ENCODE peak calls at places on chromosomes 11 and 22, in six cellular contexts. G is NCI-H748 treated with DMSO at 0.1 percent for 48 hours, S is HCEC 1CT, Y is T-helper 9 cell, N is adrenal gland, H is foreskin melanocyte. K is an unnamed sample.

GRCh38 chr11:99080154-99080553 is 59.4 kb downstream of the CNTN5 start:
- DNase-seq in Y (no peak), H (no peak), G (no peak), N (no peak), S (no peak), K (no peak)

GRCh38 chr11:71936825-71937224 is 8.0 kb downstream of the RNF121 start:
- DNase-seq in G (no peak), H (no peak), Y (no peak), N (no peak), S (peak), K (no peak)

GRCh38 chr11:46582588-46582987 is 11.2 kb downstream of the AMBRA1 start:
- DNase-seq in H (no peak), Y (no peak), S (no peak), N (no peak), G (no peak), K (no peak)

GRCh38 chr22:26431151-26431995 is 2.3 kb downstream of the ASPHD2 start:
- DNase-seq in H (no peak), N (no peak), Y (no peak), S (no peak), G (no peak), K (peak)

GRCh38 chr11:70569173-70569890 is 171.0 kb downstream of the CTTN start:
- DNase-seq in G (no peak), Y (no peak), H (no peak), S (no peak), N (no peak), K (no peak)

GRCh38 chr11:30006876-30007275 is 10.0 kb downstream of the KCNA4 start:
- DNase-seq in S (no peak), H (no peak), N (no peak), Y (no peak), G (peak), K (no peak)

GRCh38 chr22:50245214-50246072 is 620 bp upstream of the TUBGCP6 start:
- DNase-seq in S (no peak), H (no peak), Y (no peak), N (no peak), G (no peak), K (no peak)

GRCh38 chr11:3108183-3108721 is 51.0 kb upstream of the CARS1 start:
- DNase-seq in N (no peak), G (no peak), H (no peak), Y (no peak), S (no peak), K (no peak)

GRCh38 chr11:123020968-123021367 is 39.3 kb upstream of the BSX start:
- DNase-seq in N (peak), Y (no peak), G (peak), S (peak), H (peak), K (peak)

GRCh38 chr11:40338739-40339138 is 1120.7 kb downstream of the LRRC4C start:
- DNase-seq in G (no peak), N (no peak), H (no peak), S (peak), Y (no peak), K (peak)

GRCh38 chr11:132140056-132140455 is 769.6 kb downstream of the NTM start:
- DNase-seq in Y (no peak), H (no peak), G (peak), S (no peak), N (no peak), K (no peak)

GRCh38 chr11:94746721-94747120 is 21.4 kb upstream of the AMOTL1 start:
- DNase-seq in N (no peak), Y (no peak), G (no peak), S (no peak), H (no peak), K (no peak)

GRCh38 chr11:35282226-35282882 is 137.0 kb downstream of the SLC1A2 start:
- DNase-seq in S (peak), N (no peak), Y (no peak), G (no peak), H (no peak), K (peak)

GRCh38 chr22:50308986-50309600 is 1.6 kb upstream of the PLXNB2 start:
- DNase-seq in N (no peak), S (no peak), G (no peak), Y (no peak), H (no peak), K (no peak)

GRCh38 chr11:128905345-128906184 is 14.4 kb downstream of the KCNJ5 start:
- DNase-seq in Y (peak), G (no peak), S (peak), H (peak), N (peak), K (peak)

GRCh38 chr11:65353900-65354264 is 669 bp upstream of the TIGD3 start:
- DNase-seq in G (no peak), H (no peak), S (no peak), N (no peak), Y (no peak), K (no peak)

GRCh38 chr11:83194284-83195175 is 1.0 kb downstream of the ANKRD42 start:
- DNase-seq in N (peak), Y (peak), G (no peak), S (peak), H (peak), K (peak)

GRCh38 chr11:72239296-72239848 is 4.6 kb downstream of the PHOX2A start:
- DNase-seq in H (peak), N (peak), G (no peak), S (peak), Y (no peak), K (no peak)

GRCh38 chr11:65859812-65860277 is 388 bp upstream of the MUS81 start:
- DNase-seq in Y (no peak), S (peak), N (no peak), H (no peak), G (no peak), K (no peak)

GRCh38 chr11:36165638-36166389 is 123.4 kb downstream of the COMMD9 start:
- DNase-seq in G (no peak), H (no peak), N (no peak), Y (no peak), S (peak), K (peak)

GRCh38 chr11:67409781-67410368 is 5.6 kb upstream of the CARNS1 start:
- DNase-seq in Y (no peak), N (no peak), S (no peak), H (no peak), G (peak), K (no peak)

GRCh38 chr11:130037058-130037457 is 32.6 kb upstream of the APLP2 start:
- DNase-seq in Y (no peak), N (no peak), G (no peak), H (no peak), S (peak), K (peak)

GRCh38 chr11:37061426-37061825 is 463.4 kb upstream of the RAG2 start:
- DNase-seq in G (no peak), Y (no peak), S (no peak), N (no peak), H (no peak), K (no peak)

GRCh38 chr11:78391424-78391823 is 26.2 kb downstream of the GAB2 start:
- DNase-seq in G (no peak), H (no peak), N (no peak), Y (no peak), S (no peak), K (no peak)

GRCh38 chr11:27213232-27213660 is 149.8 kb downstream of the CCDC34 start:
- DNase-seq in Y (no peak), N (no peak), G (no peak), H (peak), S (peak), K (peak)

GRCh38 chr22:24401824-24402434 is 25.5 kb upstream of the ADORA2A start:
- DNase-seq in Y (no peak), G (no peak), S (no peak), H (no peak), N (peak), K (no peak)

GRCh38 chr11:75949023-75949672 is 134.1 kb downstream of the UVRAG start:
- DNase-seq in N (no peak), Y (no peak), G (no peak), H (no peak), S (no peak), K (no peak)

GRCh38 chr22:31083923-31084810 is 3.0 kb downstream of the SMTN start:
- DNase-seq in H (no peak), G (no peak), S (peak), Y (no peak), N (no peak), K (peak)

GRCh38 chr11:130909650-130910049 is 6.6 kb downstream of the SNX19 start:
- DNase-seq in G (no peak), Y (no peak), S (peak), H (no peak), N (no peak), K (peak)

GRCh38 chr11:131033151-131033651 is 116.9 kb upstream of the SNX19 start:
- DNase-seq in S (peak), Y (no peak), H (no peak), N (peak), G (no peak), K (peak)

GRCh38 chr11:102341844-102342318 is 5.1 kb upstream of the BIRC2 start:
- DNase-seq in Y (peak), N (peak), G (peak), S (peak), H (peak), K (peak)

GRCh38 chr22:20431520-20432237 is 5.9 kb downstream of the SCARF2 start:
- DNase-seq in H (no peak), S (no peak), G (no peak), Y (no peak), N (no peak), K (no peak)

GRCh38 chr11:66045177-66045639 is 3.8 kb downstream of the GAL3ST3 start:
- DNase-seq in S (peak), N (peak), Y (peak), G (peak), H (peak), K (peak)

GRCh38 chr11:104609297-104609696 is 289.0 kb downstream of the CASP12 start:
- DNase-seq in N (peak), S (peak), Y (no peak), H (peak), G (peak), K (peak)

K was measured in renal cortical epithelial cell.